ENCODE peak calls at places on chromosomes 6 and 20, in six cellular contexts. R, H, K, A, J and D are unnamed samples.

GRCh38 chr6:146545608-146546007 is 2.0 kb downstream of the RAB32 start:
- DNase-seq in R (no peak), H (peak), K (peak), A (no peak), J (no peak), D (no peak)

GRCh38 chr6:130050230-130050629 is 31.8 kb downstream of the L3MBTL3 start:
- DNase-seq in R (no peak), H (peak), K (peak), A (no peak), J (no peak), D (no peak)

GRCh38 chr20:11502668-11503067 is 415.0 kb upstream of the BTBD3 start:
- DNase-seq in R (no peak), H (no peak), K (no peak), A (no peak), J (no peak), D (no peak)

GRCh38 chr6:2749972-2750600 is 636 bp downstream of the MYLK4 start:
- DNase-seq in R (peak), H (peak), K (peak), A (peak), J (peak), D (peak)

GRCh38 chr6:11244387-11245126 is 12.1 kb upstream of the NEDD9 start:
- DNase-seq in R (no peak), H (no peak), K (no peak), A (no peak), J (no peak), D (no peak)

GRCh38 chr6:95087394-95088097 is 489.8 kb upstream of the MANEA start:
- DNase-seq in R (peak), H (peak), K (peak), A (no peak), J (no peak), D (peak)

GRCh38 chr6:21375206-21375605 is 218.3 kb upstream of the SOX4 start:
- DNase-seq in R (no peak), H (no peak), K (no peak), A (no peak), J (no peak), D (no peak)

GRCh38 chr6:110542311-110543024 is 66.1 kb upstream of the SLC22A16 start:
- DNase-seq in R (no peak), H (no peak), K (no peak), A (no peak), J (no peak), D (no peak)

GRCh38 chr6:22445946-22446345 is 123.4 kb upstream of the HDGFL1 start:
- DNase-seq in R (no peak), H (no peak), K (no peak), A (no peak), J (no peak), D (no peak)

GRCh38 chr6:11343963-11344714 is 111.7 kb upstream of the NEDD9 start:
- DNase-seq in R (no peak), H (no peak), K (no peak), A (no peak), J (peak), D (no peak)

GRCh38 chr6:90044833-90045337 is 150.6 kb downstream of the GJA10 start:
- DNase-seq in R (no peak), H (peak), K (no peak), A (no peak), J (peak), D (no peak)

GRCh38 chr6:74690365-74690764 is 515.5 kb downstream of the COL12A1 start:
- DNase-seq in R (no peak), H (peak), K (peak), A (no peak), J (no peak), D (no peak)

GRCh38 chr6:151882206-151882605 is 74.7 kb downstream of the ESR1 start:
- DNase-seq in R (no peak), H (no peak), K (no peak), A (no peak), J (no peak), D (no peak)

GRCh38 chr6:128495536-128496333 is 24.7 kb downstream of the PTPRK start:
- DNase-seq in R (no peak), H (no peak), K (no peak), A (no peak), J (no peak), D (no peak)

GRCh38 chr20:61997372-61997771 is 68.3 kb downstream of the TAF4 start:
- DNase-seq in R (no peak), H (no peak), K (no peak), A (no peak), J (no peak), D (no peak)

GRCh38 chr20:9035129-9035528 is 33.8 kb upstream of the PLCB4 start:
- DNase-seq in R (no peak), H (peak), K (peak), A (no peak), J (no peak), D (no peak)

GRCh38 chr6:119204744-119205143 is 126.3 kb upstream of the FAM184A start:
- DNase-seq in R (no peak), H (no peak), K (no peak), A (no peak), J (no peak), D (no peak)

GRCh38 chr6:90382760-90383159 is 86.1 kb upstream of the BACH2 start:
- DNase-seq in R (no peak), H (no peak), K (no peak), A (no peak), J (no peak), D (no peak)

GRCh38 chr6:100309174-100309573 is 155.5 kb downstream of the SIM1 start:
- DNase-seq in R (no peak), H (no peak), K (no peak), A (no peak), J (no peak), D (no peak)

GRCh38 chr6:92150560-92150959 is 1268.8 kb downstream of the EPHA7 start:
- DNase-seq in R (no peak), H (no peak), K (no peak), A (no peak), J (no peak), D (no peak)

GRCh38 chr6:96570053-96570452 is 7.1 kb downstream of the FHL5 start:
- DNase-seq in R (no peak), H (no peak), K (no peak), A (no peak), J (no peak), D (no peak)

GRCh38 chr20:51563141-51563596 is 20.6 kb upstream of the NFATC2 start:
- DNase-seq in R (no peak), H (no peak), K (no peak), A (no peak), J (no peak), D (no peak)

GRCh38 chr6:137323860-137324259 is 104.7 kb upstream of the IFNGR1 start:
- DNase-seq in R (no peak), H (no peak), K (no peak), A (no peak), J (peak), D (no peak)